ENCODE peak calls at places on chromosomes 4 and X, in eight cellular contexts. M is IMR-90; L is choroid plexus epithelial cell; S is CD8-positive, alpha-beta memory T cell; A is coronary artery; Y is heart left ventricle; B is astrocyte of the cerebellum; F is adipocyte. K is an unnamed sample.

GRCh38 chr4:2059726-2060577 is 825 bp downstream of the NAT8L start:
- DNase-seq in M (no peak), L (no peak), S (no peak), A (no peak), Y (peak; percentile 21), B (no peak), F (peak; percentile 51), K (peak; percentile 5)

GRCh38 chr4:11914406-11914805 is 485.7 kb upstream of the HS3ST1 start:
- DNase-seq in M (no peak), L (no peak), S (no peak), A (no peak), Y (no peak), B (no peak), F (no peak), K (no peak)

GRCh38 chr4:158722291-158722916 is 792 bp downstream of the PPID start:
- DNase-seq in M (peak; percentile 48), L (peak; percentile 55), S (peak; percentile 15), A (no peak), Y (no peak), B (no peak), F (peak; percentile 65), K (peak; percentile 55)

GRCh38 chr4:88216395-88216794 is 58.0 kb upstream of the ABCG2 start:
- DNase-seq in M (no peak), L (no peak), S (no peak), A (no peak), Y (no peak), B (no peak), F (no peak), K (no peak)

GRCh38 chr4:162952232-162952631 is 214.5 kb downstream of the NAF1 start:
- DNase-seq in M (no peak), L (peak; percentile 85), S (no peak), A (no peak), Y (no peak), B (peak; percentile 75), F (no peak), K (peak; percentile 12)

GRCh38 chr4:167084326-167084725 is 150.0 kb downstream of the SPOCK3 start:
- DNase-seq in M (no peak), L (no peak), S (no peak), A (no peak), Y (no peak), B (no peak), F (peak; percentile 76), K (no peak)

GRCh38 chrX:1593286-1594271 is 2.2 kb downstream of the AKAP17A start:
- DNase-seq in M (no peak), L (peak; percentile 33), S (no peak), A (peak; percentile 67), Y (no peak), B (no peak), F (peak; percentile 13), K (no peak)

GRCh38 chr4:4663028-4663427 is 121.2 kb upstream of the STX18 start:
- DNase-seq in M (peak; percentile 64), L (peak; percentile 39), S (no peak), A (no peak), Y (no peak), B (no peak), F (peak; percentile 34), K (peak; percentile 75)

GRCh38 chrX:93591398-93591797 is 82.0 kb downstream of the NAP1L3 start:
- DNase-seq in M (no peak), L (no peak), S (no peak), A (no peak), Y (no peak), B (no peak), F (no peak), K (no peak)

GRCh38 chr4:59759082-59759825 is 1440.9 kb upstream of the ADGRL3 start:
- DNase-seq in M (no peak), L (no peak), S (no peak), A (no peak), Y (no peak), B (no peak), F (no peak), K (no peak)

GRCh38 chr4:145389566-145389965 is 92.1 kb upstream of the SMAD1 start:
- DNase-seq in M (no peak), L (no peak), S (no peak), A (no peak), Y (no peak), B (no peak), F (no peak), K (no peak)

GRCh38 chr4:146567396-146567795 is 45.7 kb upstream of the SLC10A7 start:
- DNase-seq in M (no peak), L (no peak), S (no peak), A (no peak), Y (no peak), B (no peak), F (no peak), K (peak; percentile 11)

GRCh38 chr4:5708829-5709680 is 696 bp upstream of the EVC2 start:
- DNase-seq in M (no peak), L (no peak), S (no peak), A (no peak), Y (no peak), B (no peak), F (no peak), K (no peak)

GRCh38 chr4:169250796-169251195 is 20.0 kb downstream of the SH3RF1 start:
- DNase-seq in M (no peak), L (no peak), S (no peak), A (no peak), Y (no peak), B (no peak), F (no peak), K (no peak)

GRCh38 chr4:147480891-147481576 is at the start of gene EDNRA:
- DNase-seq in M (peak; percentile 68), L (peak; percentile 67), S (no peak), A (peak; percentile 78), Y (peak; percentile 48), B (no peak), F (peak; percentile 85), K (peak; percentile 47)

GRCh38 chr4:90841676-90842075 is 714.5 kb downstream of the CCSER1 start:
- DNase-seq in M (no peak), L (peak; percentile 37), S (no peak), A (no peak), Y (no peak), B (peak; percentile 8), F (peak; percentile 7), K (no peak)

GRCh38 chrX:100408643-100409315 is 1.3 kb downstream of the PCDH19 start:
- DNase-seq in M (no peak), L (no peak), S (no peak), A (no peak), Y (no peak), B (no peak), F (no peak), K (no peak)
- H3K4me3 ChIP-seq in M (no peak overlapping the region), L (no peak overlapping the region), S (no peak overlapping the region), A (peak overlapping the region; percentile 68), Y (peak overlapping the region; percentile 59), B (no peak overlapping the region), F (no peak overlapping the region), K (no peak overlapping the region)

GRCh38 chr4:186887211-186887785 is 163.6 kb upstream of the FAT1 start:
- DNase-seq in M (no peak), L (peak; percentile 9), S (no peak), A (no peak), Y (no peak), B (peak; percentile 20), F (peak; percentile 20), K (no peak)
- H3K4me3 ChIP-seq in M (no peak overlapping the region), L (no peak overlapping the region), S (no peak overlapping the region), A (no peak overlapping the region), Y (no peak overlapping the region), B (no peak overlapping the region), F (no peak overlapping the region), K (no peak overlapping the region)

GRCh38 chrX:106177982-106178321 is 9.8 kb downstream of the PWWP3B start:
- DNase-seq in M (no peak), L (no peak), S (no peak), A (no peak), Y (no peak), B (no peak), F (no peak), K (no peak)
- H3K4me3 ChIP-seq in M (no peak overlapping the region), L (peak overlapping the region; percentile 50), S (no peak overlapping the region), A (no peak overlapping the region), Y (peak overlapping the region; percentile 44), B (peak overlapping the region; percentile 41), F (no peak overlapping the region), K (no peak overlapping the region)

DNA sequence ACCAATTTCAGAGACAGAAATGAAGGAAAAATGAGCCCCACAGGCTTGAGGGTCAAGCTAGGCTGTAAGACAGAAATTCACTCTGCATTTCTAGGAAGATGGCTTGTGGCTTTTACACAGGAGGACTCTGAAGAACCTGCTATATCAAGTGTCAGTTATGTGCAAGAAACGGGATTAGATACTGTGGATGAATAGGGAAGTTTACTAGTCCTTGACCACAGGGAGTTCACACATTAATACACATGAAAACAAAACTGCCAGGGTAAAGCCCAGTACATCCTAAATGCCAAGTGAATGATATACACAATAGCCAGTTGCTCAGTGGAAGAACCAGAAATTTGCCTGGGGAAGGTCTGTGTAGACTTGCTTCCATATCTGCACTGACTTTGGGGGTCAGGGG is 53.5 kb downstream of the TMEM131L start:
- DNase-seq in M (no peak), L (no peak), S (no peak), A (no peak), Y (no peak), B (no peak), F (no peak), K (no peak)
- H3K4me3 ChIP-seq in M (no peak overlapping the region), L (no peak overlapping the region), S (no peak overlapping the region), A (no peak overlapping the region), Y (no peak overlapping the region), B (no peak overlapping the region), F (no peak overlapping the region), K (no peak overlapping the region)

DNA sequence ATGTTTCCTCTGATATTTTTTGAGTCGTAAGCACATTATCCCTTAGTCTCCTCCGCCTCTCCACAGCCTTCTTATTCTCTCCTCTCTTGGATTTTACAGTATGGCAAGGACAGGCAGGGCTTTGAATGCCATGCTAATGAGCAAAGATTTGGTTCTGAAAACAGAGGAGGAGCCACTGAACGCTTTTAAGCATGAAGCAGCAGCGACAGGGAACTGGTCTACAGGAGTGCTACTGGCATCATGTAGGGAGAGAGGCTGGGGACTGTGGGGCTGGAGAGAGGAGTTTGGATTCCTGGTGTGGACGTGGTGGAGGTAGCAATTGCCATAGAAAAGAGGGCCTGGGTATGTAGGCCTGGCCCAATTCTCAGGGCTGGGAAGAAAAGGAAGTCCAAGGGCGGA is 4.6 kb upstream of the CD99L2 start:
- DNase-seq in M (no peak), L (no peak), S (no peak), A (no peak), Y (no peak), B (no peak), F (no peak), K (no peak)
- H3K4me3 ChIP-seq in M (no peak overlapping the region), L (no peak overlapping the region), S (no peak overlapping the region), A (no peak overlapping the region), Y (no peak overlapping the region), B (no peak overlapping the region), F (no peak overlapping the region), K (no peak overlapping the region)

GRCh38 chrX:130048686-130049222 is 61.5 kb downstream of the ELF4 start:
- DNase-seq in M (no peak), L (no peak), S (no peak), A (no peak), Y (no peak), B (no peak), F (no peak), K (no peak)
- H3K4me3 ChIP-seq in M (no peak overlapping the region), L (no peak overlapping the region), S (no peak overlapping the region), A (no peak overlapping the region), Y (no peak overlapping the region), B (no peak overlapping the region), F (no peak overlapping the region), K (no peak overlapping the region)